ENCODE peak calls at places on chromosomes 3 and 15, in four cellular contexts. I is PC-3, D is BJ, O is AG10803. A is an unnamed sample.

GRCh38 chr3:127442551-127442950 is 148.0 kb downstream of the TPRA1 start:
- DNase-seq in O (no peak), D (no peak), I (no peak), A (no peak)

GRCh38 chr3:128364808-128365360 is 101.8 kb downstream of the DNAJB8 start:
- DNase-seq in I (no peak), D (no peak), O (no peak), A (no peak)

GRCh38 chr15:59223736-59224135 is 17.1 kb downstream of the LDHAL6B start:
- DNase-seq in D (no peak), I (no peak), O (no peak), A (no peak)

GRCh38 chr15:84987949-84988624 is 6.4 kb downstream of the PDE8A start:
- DNase-seq in I (no peak), D (no peak), O (no peak), A (no peak)

GRCh38 chr3:152474585-152474984 is 205.9 kb downstream of the MBNL1 start:
- DNase-seq in D (peak), O (peak), I (peak), A (peak)

GRCh38 chr15:73460662-73461061 is 17.7 kb downstream of the REC114 start:
- DNase-seq in D (no peak), O (no peak), I (no peak), A (no peak)

GRCh38 chr3:85304360-85304964 is 345.7 kb downstream of the CADM2 start:
- DNase-seq in O (no peak), I (peak), D (no peak), A (peak)

GRCh38 chr3:139480585-139480984 is 4.3 kb upstream of the RBP2 start:
- DNase-seq in D (no peak), O (no peak), I (no peak), A (no peak)

DNA sequence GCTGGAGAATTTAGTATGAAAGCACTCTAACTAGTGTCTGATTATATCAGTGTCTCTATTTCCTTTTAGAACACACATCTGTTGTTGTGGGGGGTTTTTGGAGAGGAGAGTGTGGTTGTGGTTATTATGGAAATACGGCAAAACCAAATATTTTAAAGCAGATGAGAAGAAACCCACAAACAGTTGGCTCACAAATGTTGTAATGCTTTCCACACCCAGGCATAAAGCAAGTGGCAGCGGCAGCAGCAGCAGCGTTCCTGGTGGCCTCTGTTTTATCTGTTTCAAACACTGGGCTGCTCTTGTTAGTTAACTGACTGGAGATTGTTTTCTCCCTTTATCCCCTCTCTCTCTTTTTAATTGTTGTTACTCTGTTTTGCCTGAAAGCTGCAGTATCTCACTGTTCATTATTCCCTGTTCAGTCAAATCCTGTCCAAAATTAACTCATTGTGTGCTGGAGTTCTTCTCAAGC is 1045.5 kb upstream of the NR2F2 start:
- DNase-seq in D (no peak), I (peak), O (peak), A (no peak)
- TF ChIP-seq CTCF in D (no peak), I (peak), O (peak), A (no peak)

DNA sequence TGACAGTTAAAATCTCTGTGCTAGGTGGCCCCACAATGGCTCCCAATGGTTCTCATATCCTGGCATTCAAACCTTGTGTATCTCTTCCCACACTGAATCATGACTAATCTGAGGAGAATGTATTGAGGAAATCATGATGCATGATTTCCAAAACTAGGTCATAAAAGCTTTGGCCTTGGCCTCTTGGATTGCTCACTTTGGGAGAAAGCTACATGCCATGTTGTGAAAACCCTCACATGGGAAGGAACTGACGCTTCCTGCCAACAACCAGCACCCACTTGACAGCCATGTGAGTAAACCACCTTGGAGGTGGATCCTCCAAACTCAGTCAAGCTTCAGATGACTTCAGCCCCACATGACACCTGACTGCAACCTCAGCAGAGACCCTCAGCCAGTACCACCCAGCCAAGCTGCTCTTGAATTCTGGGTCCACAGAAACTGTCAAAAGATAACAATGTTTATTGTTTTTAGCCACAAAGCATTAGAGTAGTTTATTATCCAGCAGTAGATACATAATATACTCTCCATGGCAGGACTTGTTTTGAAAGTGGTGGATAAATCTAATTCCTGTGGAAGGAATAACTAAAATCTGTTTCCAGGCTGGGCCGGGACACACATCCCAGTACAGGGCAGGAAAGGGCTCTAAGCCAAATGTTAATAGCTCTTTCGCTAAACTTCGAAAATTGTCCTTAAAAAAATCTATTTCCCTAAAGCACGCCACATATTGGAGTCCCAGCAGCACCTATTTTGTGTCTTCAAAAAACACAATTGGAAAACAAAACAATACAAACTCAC is 1.0 kb upstream of the ZNF620 start:
- DNase-seq in O (peak), I (peak), D (peak), A (peak)
- H3K4me3 ChIP-seq in O (no peak), I (peak), D (no peak), A (no peak)

GRCh38 chr15:65927545-65927944 is 58.3 kb downstream of the RAB11A start:
- DNase-seq in I (no peak), D (no peak), O (no peak), A (no peak)
- TF ChIP-seq CTCF in I (peak), D (peak), O (peak), A (peak)

DNA sequence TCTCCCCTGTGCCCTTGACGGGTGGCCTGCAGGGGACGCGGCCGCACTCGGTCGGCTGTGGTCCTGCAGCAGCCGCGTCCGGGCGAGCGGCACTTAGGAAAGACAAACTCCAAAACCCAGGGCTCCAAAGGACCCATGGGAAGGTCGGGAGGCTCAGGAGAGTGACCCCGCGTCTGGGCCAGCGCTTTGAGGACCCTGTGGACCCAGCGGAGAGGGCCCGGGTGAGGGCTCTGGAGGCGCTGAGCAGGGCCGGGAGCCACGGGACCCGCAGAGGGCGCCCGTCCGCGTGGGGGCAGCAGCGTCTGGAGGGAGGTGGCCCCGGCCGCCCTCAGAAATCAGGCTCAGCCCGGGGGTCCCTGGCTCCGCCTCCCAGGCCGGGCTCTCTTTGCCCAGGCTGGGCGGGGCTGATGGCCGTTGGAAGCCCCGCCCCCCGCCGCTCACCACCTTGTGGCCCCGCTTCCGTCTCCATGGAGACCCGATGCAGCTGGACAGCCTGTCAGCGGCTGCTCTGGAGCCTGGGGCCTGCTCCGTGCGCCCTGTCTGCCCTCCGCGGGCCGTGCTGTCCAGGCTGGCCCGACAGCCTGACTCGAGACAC is 34.6 kb upstream of the RPL32 start:
- DNase-seq in D (no peak), I (no peak), O (no peak), A (no peak)
- H3K4me3 ChIP-seq in D (peak), I (no peak), O (peak), A (no peak)

GRCh38 chr3:160956785-160957184 is 148.4 kb downstream of the B3GALNT1 start:
- DNase-seq in D (no peak), I (peak), O (peak), A (peak)
- TF ChIP-seq CTCF in D (peak), I (peak), O (peak), A (peak)

GRCh38 chr15:93232840-93233239 is 143.8 kb upstream of the RGMA start:
- DNase-seq in O (no peak), I (no peak), D (no peak), A (no peak)

GRCh38 chr15:93228546-93228945 is 139.5 kb upstream of the RGMA start:
- DNase-seq in D (no peak), O (no peak), I (no peak), A (no peak)

GRCh38 chr15:93231994-93232393 is 143.0 kb upstream of the RGMA start:
- DNase-seq in D (no peak), O (no peak), I (no peak), A (no peak)

GRCh38 chr15:93233710-93234109 is 144.7 kb upstream of the RGMA start:
- DNase-seq in I (no peak), D (no peak), O (no peak), A (no peak)

GRCh38 chr15:93231261-93231939 is 142.4 kb upstream of the RGMA start:
- DNase-seq in I (no peak), O (no peak), D (no peak), A (no peak)
- H3K4me3 ChIP-seq in I (no peak), O (no peak), D (no peak), A (no peak)

GRCh38 chr3:12830785-12831581 is 10.4 kb downstream of the RPL32 start:
- DNase-seq in O (no peak), D (no peak), I (peak), A (no peak)
- TF ChIP-seq CTCF in O (peak), D (no peak), I (peak), A (no peak)

DNA sequence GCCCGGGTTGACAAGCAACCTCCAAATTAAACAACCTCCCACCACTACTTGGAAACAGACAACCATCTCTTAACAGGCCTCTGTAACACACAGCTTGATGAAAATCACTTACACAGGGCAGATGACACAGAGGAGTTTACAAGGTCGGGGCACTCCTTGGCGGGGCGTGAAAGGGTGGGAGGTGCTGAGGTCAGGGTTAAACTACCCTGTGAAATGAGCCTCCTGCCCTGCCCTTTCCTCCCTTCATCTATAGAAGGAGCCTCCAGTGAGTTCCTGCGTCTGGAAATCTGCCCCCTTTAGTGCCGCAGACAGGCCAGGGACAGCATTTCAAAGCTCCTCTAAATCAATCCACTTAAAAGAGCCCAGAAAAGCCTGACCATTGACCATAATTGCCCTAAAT is 1.9 kb downstream of the ROBO1 start:
- DNase-seq in D (no peak), I (no peak), O (no peak), A (no peak)
- H3K4me3 ChIP-seq in D (no peak), I (no peak), O (no peak), A (no peak)

GRCh38 chr3:118863731-118864322 is 170.8 kb downstream of the IGSF11 start:
- DNase-seq in O (peak), I (no peak), D (no peak), A (peak)
- TF ChIP-seq CTCF in O (no peak), I (peak), D (no peak), A (peak)

A was measured in bronchial epithelial cell.